ENCODE peak calls at places on chromosome 19, in five cellular contexts. D, N, Q, H and J are unnamed samples.
A peak's percentile ranks its signal among the peaks of the same experiment; 100 is the strongest.

GRCh38 chr19:43489979-43490599 is 14.5 kb downstream of the PHLDB3 start:
- DNase-seq in D (no peak), N (no peak), Q (no peak), H (no peak), J (no peak)

GRCh38 chr19:45152504-45153338 is 8.1 kb downstream of the NKPD1 start:
- DNase-seq in D (peak; percentile 80), N (no peak), Q (no peak), H (no peak), J (peak; percentile 24)

GRCh38 chr19:27774827-27775226 is 1438.1 kb downstream of the UQCRFS1 start:
- DNase-seq in D (no peak), N (peak; percentile 41), Q (no peak), H (peak; percentile 18), J (peak; percentile 79)

GRCh38 chr19:48967346-48968178 is 2.5 kb downstream of the FTL start:
- DNase-seq in D (no peak), N (peak; percentile 80), Q (no peak), H (peak; percentile 74), J (peak; percentile 91)

GRCh38 chr19:43476606-43477005 is 11.2 kb upstream of the LYPD3 start:
- DNase-seq in D (no peak), N (no peak), Q (no peak), H (no peak), J (no peak)

GRCh38 chr19:53958168-53958571 is 4.6 kb upstream of the CACNG8 start:
- DNase-seq in D (peak; percentile 92), N (no peak), Q (no peak), H (no peak), J (no peak)

GRCh38 chr19:52664461-52664860 is 26.3 kb upstream of the ZNF83 start:
- DNase-seq in D (peak; percentile 15), N (peak; percentile 85), Q (no peak), H (no peak), J (no peak)

GRCh38 chr19:45630463-45630862 is 8.7 kb downstream of the EML2 start:
- DNase-seq in D (peak; percentile 3), N (no peak), Q (peak; percentile 60), H (no peak), J (no peak)

GRCh38 chr19:6033744-6034264 is 55.9 kb upstream of the RANBP3 start:
- DNase-seq in D (peak; percentile 64), N (no peak), Q (no peak), H (no peak), J (no peak)

GRCh38 chr19:52659013-52659412 is 20.9 kb upstream of the ZNF83 start:
- DNase-seq in D (no peak), N (no peak), Q (no peak), H (no peak), J (no peak)

GRCh38 chr19:29971002-29971401 is 29.0 kb downstream of the URI1 start:
- DNase-seq in D (no peak), N (no peak), Q (no peak), H (no peak), J (no peak)

GRCh38 chr19:36182612-36183454 is 30.6 kb upstream of the COX7A1 start:
- DNase-seq in D (no peak), N (no peak), Q (no peak), H (no peak), J (no peak)

GRCh38 chr19:7603919-7604318 is 8.3 kb downstream of the CAMSAP3 start:
- DNase-seq in D (no peak), N (no peak), Q (no peak), H (no peak), J (no peak)

GRCh38 chr19:55368106-55368505 is 2.2 kb downstream of the IL11 start:
- DNase-seq in D (no peak), N (no peak), Q (no peak), H (no peak), J (no peak)

GRCh38 chr19:55368701-55369563 is 1.3 kb downstream of the IL11 start:
- DNase-seq in D (peak; percentile 77), N (peak; percentile 67), Q (no peak), H (no peak), J (no peak)

GRCh38 chr19:55370305-55370988 is at the start of gene IL11:
- DNase-seq in D (no peak), N (no peak), Q (no peak), H (no peak), J (no peak)

GRCh38 chr19:55372316-55373081 is 2.2 kb upstream of the IL11 start:
- DNase-seq in D (peak; percentile 64), N (no peak), Q (no peak), H (peak; percentile 26), J (no peak)

DNA sequence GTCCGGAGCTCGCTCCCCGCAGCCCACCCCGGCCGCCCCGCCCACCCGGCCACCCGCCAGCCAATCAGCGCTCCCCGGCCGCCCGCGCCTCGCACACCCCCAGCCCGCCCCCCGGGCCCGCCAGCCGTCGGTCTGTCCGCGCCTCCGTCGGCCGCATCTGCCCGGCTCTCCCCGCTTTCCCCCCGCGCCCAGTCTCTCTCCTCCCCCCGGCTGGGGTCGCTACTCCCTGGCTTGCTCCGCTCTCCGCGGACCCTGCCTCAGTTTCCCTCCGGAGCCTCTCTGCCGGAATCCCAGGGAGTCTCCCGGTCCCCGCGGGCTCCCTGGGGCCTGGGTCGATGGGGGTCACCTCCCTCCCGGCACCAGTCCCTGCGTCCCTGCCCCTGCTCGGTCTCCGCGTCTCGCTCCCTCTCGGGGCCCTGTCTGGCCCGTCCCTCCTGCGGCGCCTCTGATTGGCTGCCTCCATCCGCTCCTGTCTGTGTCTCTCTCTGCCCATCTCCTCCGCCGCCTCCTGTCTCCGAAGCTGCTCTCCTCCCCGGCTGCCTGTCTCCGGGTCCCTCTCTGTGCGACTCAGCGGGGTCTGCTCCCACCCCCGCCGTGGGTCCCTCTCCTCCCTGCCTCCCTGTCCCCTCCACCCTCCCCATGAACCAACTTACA is 485 bp downstream of the IL11 start:
- DNase-seq in D (peak; percentile 96), N (peak; percentile 52), Q (no peak), H (no peak), J (no peak)
- TF ChIP-seq POLR2AphosphoS5 in D (no peak), N (no peak), Q (no peak), H (no peak), J (no peak)

DNA sequence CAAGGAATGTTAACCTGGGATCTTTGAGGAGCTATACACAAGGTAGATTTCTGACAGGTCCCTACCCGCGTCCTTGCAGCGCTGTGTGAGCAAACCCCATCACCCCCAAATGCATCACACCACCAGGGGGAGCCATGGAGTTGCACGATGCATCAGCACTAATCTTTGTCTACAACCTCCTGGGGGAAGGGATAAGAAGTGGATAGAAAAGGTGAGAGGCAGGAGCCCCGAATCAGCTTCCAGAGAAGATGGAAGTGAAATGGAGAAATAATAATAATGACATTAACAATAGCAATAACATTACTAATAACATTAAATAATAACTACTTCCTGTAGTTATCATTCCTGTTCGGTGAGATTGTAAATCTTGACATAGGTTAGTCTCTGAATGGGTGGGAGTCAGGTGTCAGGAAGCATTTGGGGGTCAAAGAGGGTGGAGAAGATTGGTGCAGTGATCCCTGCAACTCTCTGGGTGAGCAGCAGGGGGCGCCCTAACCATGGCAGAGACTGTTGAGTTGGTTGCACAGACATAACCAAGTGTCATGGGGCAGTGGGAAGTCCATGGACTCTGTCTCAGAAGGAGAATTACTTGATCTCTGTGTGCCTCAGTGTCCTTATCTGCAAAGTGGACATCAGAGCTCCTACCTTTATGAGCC is 16.5 kb downstream of the SIGLEC7 start:
- DNase-seq in D (peak; percentile 47), N (peak; percentile 85), Q (no peak), H (peak; percentile 42), J (peak; percentile 82)
- TF ChIP-seq REST in D (no peak), N (no peak), Q (no peak), H (no peak), J (no peak)

GRCh38 chr19:50777830-50778303 is 7.6 kb downstream of the GPR32 start:
- DNase-seq in D (peak; percentile 54), N (peak; percentile 55), Q (no peak), H (no peak), J (no peak)
- TF ChIP-seq GABPA in D (no peak), N (no peak), Q (no peak), H (no peak), J (no peak)

DNA sequence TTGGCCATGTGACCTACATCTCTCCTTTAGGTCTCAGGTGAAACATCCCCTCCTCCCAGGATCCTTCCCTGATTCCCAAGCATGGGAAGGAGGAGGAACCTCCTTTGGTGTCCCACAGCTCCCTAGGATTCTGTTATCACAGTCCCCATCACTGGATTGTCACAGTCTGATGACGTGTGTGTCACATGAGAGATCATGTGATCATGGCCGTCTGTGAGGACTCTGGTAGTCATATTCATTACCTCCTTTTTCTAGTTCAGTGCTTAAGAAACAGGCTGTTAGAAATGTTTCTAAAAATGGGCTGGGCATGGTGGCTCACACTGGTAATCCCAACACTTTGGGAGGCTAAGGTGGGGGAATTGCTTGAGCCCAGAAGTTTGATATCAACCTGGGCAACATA is 3.0 kb downstream of the DHX34 start:
- DNase-seq in D (peak; percentile 5), N (peak; percentile 40), Q (no peak), H (no peak), J (no peak)
- TF ChIP-seq POLR2AphosphoS5 in D (no peak), N (no peak), Q (no peak), H (no peak), J (no peak)

GRCh38 chr19:990746-991145 is 6.6 kb downstream of the WDR18 start:
- DNase-seq in D (no peak), N (no peak), Q (no peak), H (no peak), J (no peak)
- TF ChIP-seq REST in D (no peak), N (no peak), Q (no peak), H (no peak), J (no peak)